ENCODE peak calls at places on chromosome 18, in seven cellular contexts. T is endothelial cell of umbilical vein; P is DMS 273 treated with DMSO at 0.1 percent for 48 hours; U is HCEC 1CT; Q is NCI-H1092 treated with DMSO at 0.1 percent for 48 hours; D is stimulated activated CD8-positive, alpha-beta memory T cell treated with anti-CD3 and anti-CD28 coated beads, Interleukin-7, amount 100 ng/mL, for 1 hour; K is OCI-LY7. J is an unnamed sample.

GRCh38 chr18:31918733-31919132 is 24.2 kb downstream of the TRAPPC8 start:
- DNase-seq in P (no peak), Q (no peak), D (no peak), T (no peak), K (no peak), U (no peak), J (no peak)

GRCh38 chr18:47387864-47388263 is 136.4 kb upstream of the SKOR2 start:
- DNase-seq in P (no peak), T (no peak), K (no peak), U (no peak), Q (no peak), D (no peak), J (no peak)

GRCh38 chr18:3623769-3624545 is 174.0 kb downstream of the TGIF1 start:
- DNase-seq in Q (no peak), T (peak; percentile 84), U (peak; percentile 96), P (peak; percentile 29), D (no peak), K (no peak), J (no peak)

GRCh38 chr18:61322265-61322873 is 10.9 kb upstream of the CDH20 start:
- DNase-seq in T (peak; percentile 53), D (no peak), Q (peak; percentile 63), P (peak; percentile 0), K (peak; percentile 33), U (peak; percentile 32), J (no peak)

GRCh38 chr18:9841752-9842151 is 44.0 kb upstream of the TXNDC2 start:
- DNase-seq in U (no peak), P (no peak), T (no peak), D (no peak), Q (no peak), K (no peak), J (no peak)

GRCh38 chr18:48592540-48592939 is 53.7 kb downstream of the CTIF start:
- DNase-seq in K (no peak), P (no peak), T (no peak), Q (no peak), U (no peak), D (no peak), J (no peak)

GRCh38 chr18:59353079-59353680 is 5.9 kb downstream of the LMAN1 start:
- DNase-seq in D (no peak), Q (no peak), T (no peak), P (no peak), U (no peak), K (no peak), J (no peak)

GRCh38 chr18:38526922-38527321 is 961.3 kb upstream of the CELF4 start:
- DNase-seq in D (no peak), Q (no peak), P (no peak), U (no peak), T (no peak), K (no peak), J (no peak)

GRCh38 chr18:58355243-58355642 is 273.6 kb downstream of the ALPK2 start:
- DNase-seq in K (no peak), T (no peak), P (no peak), Q (no peak), D (no peak), U (no peak), J (no peak)

GRCh38 chr18:5865521-5865920 is 29.8 kb downstream of the TMEM200C start:
- DNase-seq in T (no peak), U (no peak), P (no peak), K (no peak), Q (no peak), D (no peak), J (no peak)

GRCh38 chr18:58645398-58645797 is 16.5 kb upstream of the ALPK2 start:
- DNase-seq in Q (no peak), D (no peak), T (no peak), U (peak; percentile 44), P (no peak), K (no peak), J (no peak)

GRCh38 chr18:40431071-40431998 is 1523.7 kb upstream of the PIK3C3 start:
- DNase-seq in D (no peak), T (no peak), Q (no peak), P (no peak), K (no peak), U (no peak), J (no peak)

GRCh38 chr18:8706981-8707940 is 1.9 kb downstream of the MTCL1 start:
- DNase-seq in Q (peak; percentile 52), K (peak; percentile 89), P (peak; percentile 56), U (peak; percentile 78), D (no peak), T (peak; percentile 70), J (no peak)

GRCh38 chr18:5987217-5987616 is 91.9 kb upstream of the TMEM200C start:
- DNase-seq in D (no peak), P (no peak), U (no peak), Q (no peak), K (no peak), T (no peak), J (no peak)

GRCh38 chr18:43271593-43272432 is 5.5 kb downstream of the SYT4 start:
- DNase-seq in D (no peak), P (no peak), T (peak; percentile 63), Q (peak; percentile 65), K (peak; percentile 16), U (peak; percentile 23), J (no peak)

GRCh38 chr18:45619062-45619825 is 4.0 kb downstream of the SLC14A2 start:
- DNase-seq in P (no peak), D (no peak), Q (no peak), K (no peak), U (no peak), T (no peak), J (no peak)

GRCh38 chr18:79613186-79613931 is 66.2 kb upstream of the CTDP1 start:
- DNase-seq in T (no peak), Q (no peak), D (no peak), K (no peak), P (no peak), U (no peak), J (no peak)

GRCh38 chr18:77700051-77700450 is 450.4 kb downstream of the GALR1 start:
- DNase-seq in Q (no peak), U (no peak), K (no peak), D (no peak), T (no peak), P (no peak), J (no peak)

GRCh38 chr18:79641722-79642497 is 37.7 kb upstream of the CTDP1 start:
- DNase-seq in P (no peak), K (no peak), U (no peak), Q (no peak), D (no peak), T (no peak), J (no peak)

GRCh38 chr18:8469793-8470192 is 139.4 kb upstream of the RAB12 start:
- DNase-seq in D (no peak), Q (no peak), T (no peak), P (no peak), K (no peak), U (no peak), J (no peak)

GRCh38 chr18:48843596-48843995 is 107.2 kb downstream of the SMAD7 start:
- DNase-seq in Q (no peak), P (no peak), K (no peak), T (no peak), U (no peak), D (no peak), J (no peak)

GRCh38 chr18:26301681-26302080 is 75.4 kb downstream of the TAF4B start:
- DNase-seq in P (no peak), D (no peak), U (peak; percentile 12), K (no peak), T (no peak), Q (no peak), J (no peak)

J was measured in cortex of kidney.